ENCODE peak calls at places on chromosomes 3 and 15, in ten cellular contexts. F, Y, C, R, M, G, B, T, U and Q are unnamed samples.

GRCh38 chr3:105362021-105362665 is 4.6 kb upstream of the ALCAM start:
- DNase-seq in F (no peak), Y (no peak), C (no peak), R (no peak), M (no peak), G (no peak), B (no peak), T (peak; percentile 24), U (no peak), Q (no peak)

GRCh38 chr15:74725845-74726773 is 781 bp upstream of the CYP1A1 start:
- DNase-seq in F (peak; percentile 14), Y (no peak), C (no peak), R (peak; percentile 74), M (peak; percentile 62), G (peak; percentile 77), B (peak; percentile 93), T (peak; percentile 63), U (peak; percentile 5), Q (no peak)

GRCh38 chr3:172370434-172370833 is 77.8 kb downstream of the GHSR start:
- DNase-seq in F (no peak), Y (no peak), C (no peak), R (no peak), M (no peak), G (no peak), B (no peak), T (no peak), U (no peak), Q (no peak)

GRCh38 chr15:52527898-52528464 is 699 bp downstream of the MYO5A start:
- DNase-seq in F (peak; percentile 41), Y (no peak), C (peak; percentile 47), R (no peak), M (peak; percentile 5), G (peak; percentile 63), B (no peak), T (peak; percentile 37), U (no peak), Q (no peak)

GRCh38 chr3:188021502-188022040 is 132.4 kb upstream of the LPP start:
- DNase-seq in F (no peak), Y (no peak), C (no peak), R (no peak), M (no peak), G (no peak), B (no peak), T (no peak), U (no peak), Q (no peak)

GRCh38 chr3:108757404-108757982 is at the start of gene RETNLB:
- DNase-seq in F (no peak), Y (no peak), C (no peak), R (no peak), M (no peak), G (no peak), B (no peak), T (no peak), U (peak; percentile 72), Q (no peak)

GRCh38 chr15:43168192-43169107 is 16.8 kb upstream of the CCNDBP1 start:
- DNase-seq in F (no peak), Y (no peak), C (no peak), R (no peak), M (no peak), G (no peak), B (no peak), T (no peak), U (no peak), Q (no peak)

GRCh38 chr15:98524274-98524673 is 124.1 kb upstream of the IGF1R start:
- DNase-seq in F (no peak), Y (no peak), C (no peak), R (no peak), M (no peak), G (no peak), B (no peak), T (no peak), U (no peak), Q (no peak)

GRCh38 chr3:129058441-129059194 is 2.0 kb upstream of the GP9 start:
- DNase-seq in F (no peak), Y (no peak), C (peak; percentile 43), R (peak; percentile 36), M (peak; percentile 38), G (peak; percentile 36), B (no peak), T (peak; percentile 8), U (peak; percentile 75), Q (peak; percentile 49)

GRCh38 chr15:90558182-90558581 is 28.5 kb downstream of the CRTC3 start:
- DNase-seq in F (no peak), Y (no peak), C (no peak), R (no peak), M (no peak), G (no peak), B (no peak), T (no peak), U (no peak), Q (no peak)

GRCh38 chr3:155320934-155321333 is 27.5 kb upstream of the STRIT1 start:
- DNase-seq in F (no peak), Y (no peak), C (no peak), R (no peak), M (no peak), G (no peak), B (no peak), T (no peak), U (no peak), Q (no peak)

GRCh38 chr15:98840010-98840409 is 167.6 kb downstream of the PGPEP1L start:
- DNase-seq in F (no peak), Y (no peak), C (no peak), R (no peak), M (no peak), G (no peak), B (no peak), T (no peak), U (no peak), Q (no peak)

GRCh38 chr15:78125267-78125666 is 6.0 kb downstream of the CIB2 start:
- DNase-seq in F (no peak), Y (no peak), C (no peak), R (no peak), M (no peak), G (no peak), B (no peak), T (no peak), U (no peak), Q (no peak)

GRCh38 chr3:41274944-41275668 is 75.8 kb downstream of the CTNNB1 start:
- DNase-seq in F (no peak), Y (no peak), C (no peak), R (no peak), M (peak; percentile 20), G (no peak), B (no peak), T (peak; percentile 89), U (no peak), Q (no peak)

GRCh38 chr3:123090700-123091585 is 24.1 kb downstream of the PDIA5 start:
- DNase-seq in F (no peak), Y (no peak), C (no peak), R (no peak), M (no peak), G (no peak), B (no peak), T (no peak), U (peak; percentile 64), Q (no peak)

GRCh38 chr15:94965593-94965992 is 734.2 kb downstream of the MCTP2 start:
- DNase-seq in F (no peak), Y (no peak), C (no peak), R (no peak), M (no peak), G (no peak), B (no peak), T (no peak), U (no peak), Q (no peak)